ENCODE peak calls at places on chromosome 22, in nine cellular contexts. L is thoracic aorta; E is fibroblast of the conjunctiva; G is mucosa of gallbladder; W is head of caudate nucleus; U is stimulated activated CD8-positive, alpha-beta memory T cell treated with anti-CD3 and anti-CD28 coated beads, Interleukin-4, amount 100 ng/mL, for 4 hours; O is GM20000; B is stimulated activated naive CD8-positive, alpha-beta T cell treated with anti-CD3 and anti-CD28 coated beads, Interleukin-15, amount 100 ng/mL, for 72 hours; J is NCI-H1092. P is an unnamed sample.

GRCh38 chr22:37203354-37204044 is 8.8 kb downstream of the SSTR3 start:
- DNase-seq in L (no peak), E (no peak), G (no peak), W (no peak), U (no peak), O (no peak), B (no peak), J (no peak), P (no peak)

GRCh38 chr22:40156001-40156516 is 21.7 kb upstream of the TNRC6B start:
- DNase-seq in L (no peak), E (no peak), G (peak), W (no peak), U (no peak), O (no peak), B (peak), J (peak), P (peak)

GRCh38 chr22:44664149-44664548 is 37.9 kb upstream of the PRR5 start:
- DNase-seq in L (no peak), E (no peak), G (peak), W (peak), U (peak), O (peak), B (peak), J (no peak), P (peak)

GRCh38 chr22:43226368-43226979 is 39.5 kb upstream of the TTLL12 start:
- DNase-seq in L (no peak), E (no peak), G (no peak), W (no peak), U (no peak), O (no peak), B (no peak), J (no peak), P (no peak)

GRCh38 chr22:47133263-47133662 is 370.8 kb downstream of the TBC1D22A start:
- DNase-seq in L (no peak), E (no peak), G (no peak), W (no peak), U (no peak), O (no peak), B (no peak), J (no peak), P (no peak)

GRCh38 chr22:49210606-49211005 is 617.1 kb downstream of the BRD1 start:
- DNase-seq in L (no peak), E (no peak), G (no peak), W (no peak), U (no peak), O (no peak), B (no peak), J (no peak), P (no peak)

GRCh38 chr22:50735739-50736030 is 2.3 kb upstream of the ACR start:
- DNase-seq in L (no peak), E (no peak), G (no peak), W (no peak), U (no peak), O (no peak), B (no peak), J (no peak), P (no peak)

GRCh38 chr22:42364641-42365336 is 67.4 kb downstream of the NFAM1 start:
- DNase-seq in L (no peak), E (peak), G (no peak), W (no peak), U (no peak), O (no peak), B (no peak), J (peak), P (no peak)

GRCh38 chr22:49965291-49966040 is 4.9 kb downstream of the PIM3 start:
- DNase-seq in L (no peak), E (no peak), G (peak), W (no peak), U (no peak), O (no peak), B (no peak), J (no peak), P (peak)

GRCh38 chr22:39546889-39547586 is 14.5 kb upstream of the RPS19BP1 start:
- DNase-seq in L (no peak), E (no peak), G (no peak), W (peak), U (no peak), O (no peak), B (no peak), J (peak), P (no peak)

GRCh38 chr22:50622723-50623327 is 5.1 kb downstream of the ARSA start:
- DNase-seq in L (no peak), E (no peak), G (peak), W (no peak), U (no peak), O (no peak), B (no peak), J (no peak), P (peak)

GRCh38 chr22:25219948-25220442 is 556 bp downstream of the CRYBB2 start:
- DNase-seq in L (no peak), E (no peak), G (no peak), W (no peak), U (no peak), O (no peak), B (no peak), J (no peak), P (no peak)

GRCh38 chr22:37430941-37431340 is 3.7 kb upstream of the ELFN2 start:
- DNase-seq in L (no peak), E (no peak), G (no peak), W (no peak), U (no peak), O (no peak), B (no peak), J (no peak), P (no peak)

GRCh38 chr22:30250713-30251267 is 4.2 kb upstream of the LIF start:
- DNase-seq in L (no peak), E (no peak), G (no peak), W (no peak), U (no peak), O (no peak), B (no peak), J (no peak), P (no peak)

GRCh38 chr22:17483670-17484372 is 79.5 kb upstream of the SLC25A18 start:
- DNase-seq in L (no peak), E (no peak), G (no peak), W (no peak), U (no peak), O (no peak), B (no peak), J (no peak), P (no peak)

GRCh38 chr22:47154621-47155081 is 392.2 kb downstream of the TBC1D22A start:
- DNase-seq in L (no peak), E (no peak), G (peak), W (no peak), U (no peak), O (no peak), B (no peak), J (no peak), P (no peak)

GRCh38 chr22:20550851-20551744 is 43.7 kb downstream of the MED15 start:
- DNase-seq in L (no peak), E (no peak), G (peak), W (peak), U (no peak), O (peak), B (peak), J (no peak), P (no peak)